ENCODE peak calls at places on chromosomes 5 and 9, in nine cellular contexts. H is HCT116, X is astrocyte of the cerebellum, U is gastrocnemius medialis, M is kidney, N is fibroblast of pulmonary artery, Z is lower leg skin, L is spleen, C is tibial nerve. P is an unnamed sample.

GRCh38 chr5:1400936-1401335 is 44.3 kb downstream of the SLC6A3 start:
- DNase-seq in H (no peak), X (no peak), U (no peak), M (peak; percentile 43), N (no peak), Z (no peak), L (no peak), C (no peak), P (no peak)

GRCh38 chr5:1565737-1566734 is 42.3 kb upstream of the LPCAT1 start:
- DNase-seq in H (no peak), X (no peak), U (peak; percentile 46), M (no peak), N (no peak), Z (no peak), L (no peak), C (no peak), P (no peak)

GRCh38 chr5:75049581-75050274 is 2.6 kb downstream of the GCNT4 start:
- DNase-seq in H (peak; percentile 68), X (no peak), U (peak; percentile 37), M (no peak), N (peak; percentile 74), Z (peak; percentile 46), L (peak; percentile 74), C (no peak), P (peak; percentile 81)

GRCh38 chr5:33371660-33372059 is 69.1 kb upstream of the TARS1 start:
- DNase-seq in H (no peak), X (peak; percentile 28), U (no peak), M (no peak), N (peak; percentile 36), Z (no peak), L (no peak), C (no peak), P (peak; percentile 29)

GRCh38 chr5:171681667-171682066 is 104.0 kb upstream of the SMIM23 start:
- DNase-seq in H (no peak), X (no peak), U (no peak), M (no peak), N (peak; percentile 33), Z (no peak), L (no peak), C (no peak), P (peak; percentile 20)

GRCh38 chr5:172603425-172603824 is 37.6 kb upstream of the NEURL1B start:
- DNase-seq in H (no peak), X (no peak), U (no peak), M (peak; percentile 78), N (peak; percentile 27), Z (no peak), L (peak; percentile 37), C (no peak), P (no peak)

GRCh38 chr5:112685929-112686328 is 51.8 kb upstream of the APC start:
- DNase-seq in H (no peak), X (no peak), U (no peak), M (no peak), N (peak; percentile 51), Z (no peak), L (no peak), C (no peak), P (no peak)

GRCh38 chr5:124630767-124631704 is 115.4 kb downstream of the ZNF608 start:
- DNase-seq in H (no peak), X (no peak), U (no peak), M (no peak), N (no peak), Z (no peak), L (no peak), C (no peak), P (peak; percentile 34)

DNA sequence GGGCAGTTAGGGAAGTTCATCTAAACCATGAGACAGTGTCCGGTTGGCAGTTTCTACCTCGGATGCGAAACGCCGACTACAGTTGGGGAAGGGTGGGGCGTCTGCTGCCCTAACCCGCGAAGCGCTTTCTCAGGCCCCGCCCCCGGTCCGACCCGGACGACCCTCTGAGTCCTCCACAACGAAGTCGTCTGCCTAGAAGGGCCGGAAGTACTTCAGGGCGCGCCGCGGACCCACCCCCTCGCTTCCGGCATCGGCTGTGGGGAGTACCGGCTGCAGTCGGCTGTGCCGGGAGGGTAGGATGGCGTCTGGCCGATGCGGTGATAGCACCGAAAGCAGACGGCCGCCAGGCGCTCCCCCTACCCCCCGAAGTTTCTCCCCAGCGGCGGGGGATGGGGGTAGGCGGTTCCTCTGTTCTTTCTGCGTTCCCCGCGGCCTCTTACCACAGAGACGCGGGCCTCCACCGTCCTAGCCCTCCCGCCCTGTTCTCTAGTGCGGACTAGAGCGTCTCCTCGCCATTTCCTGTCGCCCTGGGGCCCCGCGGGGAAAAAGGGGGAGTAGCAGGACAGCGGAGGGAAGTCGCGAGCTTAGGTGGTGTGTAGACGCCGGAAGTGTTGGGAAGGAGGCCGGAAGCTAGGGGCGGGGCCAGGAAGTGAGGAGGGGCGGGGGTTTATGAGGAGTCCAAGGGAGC is at the start of gene TRIM41:
- DNase-seq in H (peak; percentile 96), X (peak; percentile 90), U (peak; percentile 99), M (peak; percentile 100), N (peak; percentile 99), Z (peak; percentile 98), L (peak; percentile 100), C (peak; percentile 95), P (peak; percentile 99)
- TF ChIP-seq CTCF in H (no peak), X (peak; percentile 9), U (no peak), M (peak; percentile 14), N (peak; percentile 16), Z (no peak), L (peak; percentile 63), C (peak; percentile 42), P (no peak)

GRCh38 chr5:23977996-23978395 is 470.6 kb downstream of the PRDM9 start:
- DNase-seq in H (no peak), X (no peak), U (no peak), M (no peak), N (no peak), Z (no peak), L (no peak), C (no peak), P (peak; percentile 8)
- TF ChIP-seq CTCF in H (no peak), X (peak; percentile 22), U (no peak), M (no peak), N (peak; percentile 8), Z (no peak), L (no peak), C (no peak), P (peak; percentile 24)

DNA sequence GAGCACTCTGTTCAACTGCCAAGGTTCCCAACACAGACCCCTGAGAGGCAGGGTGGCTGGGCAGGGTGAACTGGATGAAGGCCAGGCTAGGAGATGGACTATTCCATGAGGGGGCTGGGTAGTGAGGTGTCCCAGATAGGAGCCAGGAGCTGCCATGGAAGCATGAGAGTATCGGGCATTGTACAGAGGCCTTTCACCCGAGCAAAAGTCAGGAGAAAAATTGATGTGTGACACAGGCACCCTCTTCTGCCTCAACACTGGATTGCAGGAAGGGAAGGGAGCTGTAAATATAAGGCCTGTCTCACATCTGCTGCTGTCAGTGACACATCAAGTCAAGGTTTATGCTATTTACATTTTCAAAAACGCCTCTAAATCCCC is 74.6 kb downstream of the UBAP1 start:
- DNase-seq in H (no peak), X (no peak), U (peak; percentile 62), M (no peak), N (peak; percentile 69), Z (no peak), L (no peak), C (no peak), P (peak; percentile 43)
- TF ChIP-seq CTCF in H (no peak), X (peak; percentile 30), U (no peak), M (no peak), N (peak; percentile 55), Z (no peak), L (no peak), C (peak; percentile 27), P (peak; percentile 57)

GRCh38 chr5:145858929-145859328 is 13.9 kb downstream of the GRXCR2 start:
- DNase-seq in H (no peak), X (no peak), U (no peak), M (no peak), N (peak; percentile 41), Z (no peak), L (no peak), C (no peak), P (no peak)

GRCh38 chr5:145859451-145859850 is 13.4 kb downstream of the GRXCR2 start:
- DNase-seq in H (no peak), X (no peak), U (no peak), M (no peak), N (no peak), Z (no peak), L (no peak), C (no peak), P (no peak)

GRCh38 chr5:145863005-145863404 is 9.8 kb downstream of the GRXCR2 start:
- DNase-seq in H (no peak), X (no peak), U (no peak), M (no peak), N (no peak), Z (no peak), L (no peak), C (no peak), P (no peak)

GRCh38 chr5:145856285-145856818 is 16.5 kb downstream of the GRXCR2 start:
- DNase-seq in H (no peak), X (no peak), U (peak; percentile 14), M (peak; percentile 79), N (peak; percentile 68), Z (peak; percentile 43), L (peak; percentile 71), C (peak; percentile 24), P (no peak)

DNA sequence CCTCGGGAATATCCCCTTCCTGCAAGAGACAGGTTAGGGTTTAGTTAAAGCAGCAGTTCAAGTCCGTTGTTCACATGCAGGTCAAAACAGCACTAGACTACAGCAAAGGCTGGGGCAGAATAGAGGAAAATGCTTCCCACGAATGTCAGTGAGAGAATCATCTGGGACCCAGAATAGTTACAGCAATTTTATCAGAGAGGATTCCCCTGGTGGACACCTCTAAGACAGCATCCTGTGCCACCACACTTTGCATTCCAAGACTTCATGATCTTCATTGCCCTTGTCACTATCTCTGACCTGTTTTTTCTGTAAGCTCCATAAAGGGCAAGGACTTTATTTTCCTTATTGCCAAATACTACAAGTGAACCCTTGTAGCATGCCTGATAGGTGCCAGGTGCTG is 12.9 kb downstream of the GRXCR2 start:
- DNase-seq in H (no peak), X (no peak), U (no peak), M (no peak), N (no peak), Z (no peak), L (no peak), C (no peak), P (no peak)
- TF ChIP-seq CTCF in H (no peak), X (peak; percentile 10), U (no peak), M (no peak), N (peak; percentile 18), Z (no peak), L (no peak), C (no peak), P (peak; percentile 27)

P was measured in MCF 10A.